ENCODE peak calls at places on chromosomes 11 and 22, in four cellular contexts. E is K562, T is GM12878, M is HepG2. P is an unnamed sample.

GRCh38 chr22:25627271-25627848 is 62.9 kb downstream of the GRK3 start:
- DNase-seq in T (no peak), M (no peak), E (no peak), P (no peak)

GRCh38 chr22:46193898-46194310 is 43.6 kb downstream of the PPARA start:
- DNase-seq in E (peak), M (no peak), T (no peak), P (no peak)

GRCh38 chr22:33853200-33854097 is 66.8 kb downstream of the LARGE1 start:
- DNase-seq in M (peak), E (no peak), T (peak), P (no peak)

GRCh38 chr11:15038963-15039362 is 34.4 kb upstream of the CALCB start:
- DNase-seq in E (no peak), M (no peak), T (no peak), P (no peak)

GRCh38 chr11:99316761-99317475 is 296.2 kb downstream of the CNTN5 start:
- DNase-seq in M (no peak), E (no peak), T (no peak), P (no peak)

GRCh38 chr11:34263462-34264186 is 94.2 kb downstream of the ABTB2 start:
- DNase-seq in T (no peak), E (no peak), M (peak), P (no peak)

GRCh38 chr22:46750530-46750800 is 12.0 kb upstream of the TBC1D22A start:
- DNase-seq in T (no peak), E (no peak), M (no peak), P (no peak)

GRCh38 chr11:8658210-8658968 is 24.1 kb downstream of the TRIM66 start:
- DNase-seq in E (no peak), M (no peak), T (no peak), P (no peak)

GRCh38 chr22:17846326-17846992 is 72.2 kb upstream of the BID start:
- DNase-seq in M (no peak), E (no peak), T (no peak), P (no peak)

GRCh38 chr11:65502852-65503603 is 4.2 kb downstream of the MALAT1 start:
- DNase-seq in T (no peak), M (no peak), E (no peak), P (no peak)

GRCh38 chr11:110131386-110132123 is 38.4 kb downstream of the ZC3H12C start:
- DNase-seq in E (no peak), T (no peak), M (no peak), P (no peak)

GRCh38 chr11:563812-564578 is 3.2 kb downstream of the RASSF7 start:
- DNase-seq in T (no peak), M (no peak), E (no peak), P (no peak)

GRCh38 chr11:65872555-65873279 is at the start of gene EFEMP2:
- DNase-seq in T (no peak), M (no peak), E (peak), P (no peak)

GRCh38 chr22:24271406-24271760 is 752 bp downstream of the SPECC1L start:
- DNase-seq in M (no peak), E (no peak), T (no peak), P (no peak)

GRCh38 chr11:61138940-61139339 is 22.3 kb downstream of the VPS37C start:
- DNase-seq in E (no peak), M (no peak), T (no peak), P (no peak)

GRCh38 chr11:17813391-17814059 is 78.9 kb downstream of the KCNC1 start:
- DNase-seq in E (no peak), M (no peak), T (no peak), P (no peak)

GRCh38 chr11:128346808-128347207 is 240.6 kb downstream of the ETS1 start:
- DNase-seq in E (no peak), T (no peak), M (no peak), P (no peak)

GRCh38 chr22:30452861-30453260 is 19.0 kb downstream of the SEC14L3 start:
- DNase-seq in M (no peak), T (no peak), E (no peak), P (no peak)

GRCh38 chr22:47187558-47187957 is 425.1 kb downstream of the TBC1D22A start:
- DNase-seq in T (no peak), M (no peak), E (no peak), P (no peak)

GRCh38 chr11:9758676-9759518 is 95.0 kb downstream of the SWAP70 start:
- DNase-seq in M (peak), T (no peak), E (peak), P (peak)

GRCh38 chr22:19664406-19664805 is 49.9 kb upstream of the SEPTIN5 start:
- DNase-seq in M (no peak), E (no peak), T (no peak), P (no peak)

GRCh38 chr11:130653838-130654601 is 205.6 kb downstream of the ADAMTS15 start:
- DNase-seq in T (no peak), M (no peak), E (no peak), P (no peak)

GRCh38 chr11:64659417-64660144 is 63.4 kb downstream of the NRXN2 start:
- DNase-seq in E (peak), T (no peak), M (peak), P (no peak)

GRCh38 chr11:7143908-7144307 is 55.1 kb downstream of the RBMXL2 start:
- DNase-seq in M (no peak), T (no peak), E (no peak), P (no peak)

GRCh38 chr22:31230871-31231621 is 18.9 kb downstream of the LIMK2 start:
- DNase-seq in E (peak), M (peak), T (no peak), P (peak)

GRCh38 chr11:33320814-33321330 is 63.7 kb downstream of the HIPK3 start:
- DNase-seq in M (no peak), T (no peak), E (peak), P (no peak)

GRCh38 chr22:45441158-45441557 is 27.7 kb downstream of the RIBC2 start:
- DNase-seq in T (no peak), M (peak), E (no peak), P (peak)

GRCh38 chr22:31179345-31179744 is 19.4 kb downstream of the RNF185 start:
- DNase-seq in M (peak), E (no peak), T (no peak), P (no peak)

GRCh38 chr11:124402326-124402922 is 3.6 kb upstream of the OR8B3 start:
- DNase-seq in T (no peak), E (peak), M (peak), P (peak)

GRCh38 chr22:41557401-41558240 is 3.2 kb upstream of the CSDC2 start:
- DNase-seq in T (no peak), E (peak), M (peak), P (no peak)

GRCh38 chr22:22878801-22879674 is 8.6 kb upstream of the IGLL5 start:
- DNase-seq in M (no peak), E (peak), T (no peak), P (no peak)

DNA sequence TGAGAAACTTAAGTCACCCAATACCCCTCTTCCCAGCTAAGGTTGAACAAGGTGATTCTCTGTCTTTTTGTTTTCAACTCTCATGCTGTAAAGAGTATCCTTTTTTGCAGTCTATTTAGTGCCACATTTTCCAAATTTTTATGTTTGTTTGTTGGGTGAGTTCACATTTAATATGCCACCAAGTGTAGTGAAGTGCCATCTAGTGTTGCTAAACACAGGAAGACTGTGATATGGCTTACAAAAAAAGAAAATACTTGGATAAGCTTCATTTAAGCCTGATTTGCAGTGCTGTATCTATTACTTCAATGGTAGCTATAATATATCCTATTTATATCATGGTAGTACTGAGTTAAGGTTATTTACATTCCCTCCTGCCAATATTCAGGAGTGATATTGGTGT is 319.2 kb upstream of the CHORDC1 start:
- DNase-seq in E (no peak), M (no peak), T (no peak), P (no peak)
- TF ChIP-seq TARDBP in E (no peak), M (no peak), T (no peak), P (no peak)

GRCh38 chr11:68007498-68008380 is 2.4 kb upstream of the ALDH3B1 start:
- DNase-seq in T (no peak), E (no peak), M (no peak), P (no peak)

GRCh38 chr11:68011046-68011943 is 1.2 kb downstream of the ALDH3B1 start:
- DNase-seq in T (no peak), E (no peak), M (no peak), P (no peak)

GRCh38 chr11:68010058-68011041 is at the start of gene ALDH3B1:
- DNase-seq in T (no peak), E (peak), M (peak), P (peak)

GRCh38 chr11:68008381-68009337 is 1.5 kb upstream of the ALDH3B1 start:
- DNase-seq in M (no peak), T (no peak), E (no peak), P (no peak)

DNA sequence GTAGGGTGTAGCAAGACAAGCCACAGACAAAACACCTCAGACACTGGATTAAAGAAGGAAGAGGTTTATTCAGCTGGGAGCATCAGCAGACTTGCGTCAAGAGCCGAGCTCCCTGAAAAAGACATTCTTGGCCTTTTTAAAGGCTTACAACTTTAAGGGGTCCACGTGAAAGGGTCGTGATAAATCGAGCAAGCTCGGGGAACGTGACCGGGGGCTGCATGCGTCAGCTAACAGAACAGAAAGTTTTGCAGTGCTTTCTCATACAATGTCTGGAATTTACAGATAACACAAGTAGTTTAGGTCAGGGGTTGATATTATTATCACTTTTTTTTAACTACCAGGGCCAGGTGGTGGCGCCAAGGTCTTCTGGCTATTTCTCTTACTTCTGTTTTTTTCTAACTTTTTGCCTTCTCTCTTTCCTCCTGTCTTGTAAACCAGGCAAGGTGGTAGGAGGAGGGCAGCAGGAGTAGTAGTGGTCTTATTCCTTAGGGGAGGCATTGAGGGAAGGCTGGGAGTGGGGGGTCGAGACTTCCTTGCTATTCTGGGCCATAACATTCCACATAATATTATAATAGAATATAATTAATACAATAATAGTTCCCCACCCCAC is 631 bp upstream of the ALDH3B1 start:
- DNase-seq in T (no peak), E (no peak), M (no peak), P (no peak)
- TF ChIP-seq SP1 in T (no peak), E (no peak), M (no peak), P (no peak)

GRCh38 chr11:117950999-117951961 is 22.1 kb upstream of the TMPRSS13 start:
- DNase-seq in M (no peak), T (no peak), E (no peak), P (no peak)
- TF ChIP-seq TARDBP in M (no peak), T (no peak), E (no peak), P (no peak)

GRCh38 chr22:49973018-49973965 is 12.7 kb downstream of the PIM3 start:
- DNase-seq in T (no peak), M (no peak), E (no peak), P (no peak)
- TF ChIP-seq SP1 in T (no peak), M (no peak), E (no peak), P (no peak)

DNA sequence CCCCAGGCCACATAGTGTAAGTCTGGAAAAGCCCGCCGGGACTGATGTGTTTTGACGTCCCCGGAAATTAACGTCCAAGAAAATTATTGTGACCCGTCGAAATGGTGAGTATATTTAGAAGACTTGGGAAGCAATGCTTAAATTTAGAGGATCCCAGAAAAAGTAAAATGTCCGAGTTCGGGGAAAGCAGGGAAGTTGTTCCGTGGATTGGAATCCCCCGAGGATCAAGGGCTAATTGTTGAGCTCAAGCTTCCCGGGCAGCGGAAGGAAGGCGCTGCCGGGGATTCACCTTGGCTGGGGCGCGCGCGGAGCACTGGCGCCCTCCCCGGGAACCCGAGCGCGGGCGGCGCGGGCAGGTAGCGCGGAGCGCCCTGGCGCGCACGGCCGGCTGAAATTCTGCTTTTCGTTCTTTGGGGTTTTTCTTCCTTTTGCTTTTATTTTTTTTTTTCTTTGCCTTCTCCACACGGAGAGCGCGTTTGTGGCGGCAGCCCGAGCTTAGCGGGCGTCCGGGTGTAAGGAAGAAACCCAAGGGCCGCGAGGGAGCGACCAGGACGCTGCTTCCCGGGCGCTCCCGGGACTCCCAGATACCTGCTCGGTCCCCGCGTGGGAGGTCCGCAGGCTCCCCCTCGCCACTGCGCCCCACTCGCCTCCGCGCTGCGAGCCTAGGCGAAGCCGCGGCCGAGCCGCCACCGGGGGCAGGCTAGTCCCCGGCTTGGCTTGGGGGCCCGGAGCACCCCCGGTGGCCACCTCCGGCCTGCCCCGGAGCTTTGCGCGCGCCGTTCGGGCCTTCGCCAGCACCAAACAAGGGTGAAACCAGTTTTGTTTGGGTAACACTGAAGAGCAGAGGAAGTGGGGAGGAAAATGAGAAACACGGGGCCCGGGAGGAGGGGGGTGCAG is 4.7 kb upstream of the IGF2 start:
- DNase-seq in M (no peak), E (no peak), T (no peak), P (no peak)
- TF ChIP-seq TARDBP in M (no peak), E (no peak), T (no peak), P (no peak)

DNA sequence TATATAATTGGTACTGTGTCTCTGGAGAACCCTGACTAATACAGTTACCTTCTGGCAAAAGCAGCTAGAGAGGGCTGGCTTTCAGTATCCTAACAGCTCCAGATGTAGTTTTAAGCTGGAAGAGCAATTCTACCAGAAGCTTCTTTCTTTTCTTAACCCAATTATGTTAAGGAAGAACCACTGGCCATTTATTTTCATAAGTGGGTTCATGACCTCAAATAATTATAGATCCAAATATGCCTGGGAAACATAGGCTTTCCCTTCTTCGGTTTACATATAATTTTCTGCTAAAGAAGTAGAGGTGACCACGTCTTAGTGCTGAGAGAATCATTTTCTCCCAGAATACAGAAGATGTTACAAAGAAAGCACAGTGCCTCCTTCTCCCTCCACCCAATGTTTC is 181.9 kb downstream of the KIF18A start:
- DNase-seq in E (no peak), M (no peak), T (no peak), P (no peak)
- TF ChIP-seq SP1 in E (no peak), M (no peak), T (no peak), P (no peak)

GRCh38 chr11:58513747-58514367 is 6.0 kb upstream of the OR5B21 start:
- DNase-seq in E (peak), T (no peak), M (peak), P (peak)
- TF ChIP-seq TARDBP in E (no peak), T (no peak), M (no peak), P (no peak)

DNA sequence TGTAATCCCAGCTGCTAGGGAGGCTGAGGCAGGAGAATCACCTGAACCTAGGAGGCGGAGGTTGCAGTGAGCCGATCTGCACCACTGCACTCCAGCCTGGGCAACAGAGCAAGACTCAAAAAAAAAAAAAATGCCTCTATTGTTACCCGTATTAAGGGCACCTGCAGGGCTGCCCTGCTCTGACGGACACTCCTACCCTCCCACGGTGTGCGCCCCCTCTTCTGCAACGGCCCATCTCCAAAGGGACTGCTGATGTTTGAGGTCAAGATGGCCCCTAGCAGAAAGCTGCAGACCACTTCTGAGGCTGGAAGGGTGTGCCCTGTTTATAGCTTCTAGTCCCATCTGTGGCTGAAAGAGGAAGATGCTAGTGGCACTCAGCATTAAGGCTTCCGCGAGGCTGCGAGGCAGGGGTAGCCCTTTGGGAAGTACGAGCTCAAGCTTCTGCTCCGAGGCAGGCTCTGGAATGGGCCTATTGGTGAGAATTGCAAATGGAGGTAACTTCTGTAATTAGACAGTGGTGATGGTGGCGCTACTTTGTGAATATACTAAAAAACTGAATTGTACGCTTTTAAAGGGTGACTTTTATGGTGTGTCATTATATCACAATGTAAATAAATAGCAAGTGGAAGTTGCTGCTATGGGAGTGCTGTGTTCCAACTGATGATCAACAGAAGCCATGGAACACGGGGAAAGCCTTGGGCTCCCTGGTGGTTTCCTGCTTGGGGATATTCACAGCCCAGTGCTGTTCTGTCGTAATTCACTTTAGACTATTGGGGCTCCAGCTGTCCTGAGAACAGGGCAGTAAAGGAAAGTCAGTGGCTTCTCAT is 24.3 kb downstream of the ARFGAP2 start:
- DNase-seq in E (no peak), M (no peak), T (no peak), P (no peak)
- TF ChIP-seq SP1 in E (no peak), M (no peak), T (no peak), P (no peak)

DNA sequence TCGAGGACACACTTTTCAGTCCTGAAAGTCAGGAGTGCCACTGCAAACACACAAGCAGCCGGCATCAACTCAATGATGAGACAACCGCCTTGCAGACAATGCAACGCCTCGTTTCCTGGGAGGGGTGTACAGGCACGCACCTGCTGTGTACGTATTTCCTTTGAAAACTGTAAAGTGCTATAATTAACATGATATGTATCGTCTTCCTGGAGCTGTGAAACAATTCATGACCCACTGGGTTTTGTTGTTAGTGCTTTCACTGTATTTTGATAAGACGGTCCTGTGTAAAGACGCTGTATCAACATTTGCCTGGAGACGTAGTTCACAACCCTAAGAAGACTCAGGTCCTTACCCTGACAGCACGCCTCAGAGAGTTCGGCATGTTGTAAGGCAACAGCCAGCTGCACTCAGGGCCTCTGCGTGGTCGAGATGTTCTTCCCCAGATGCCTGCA is 105.7 kb upstream of the ANO1 start:
- DNase-seq in E (no peak), M (no peak), T (no peak), P (no peak)
- TF ChIP-seq TARDBP in E (no peak), M (no peak), T (no peak), P (no peak)

GRCh38 chr11:133303262-133303661 is 229.0 kb downstream of the OPCML start:
- DNase-seq in T (no peak), E (no peak), M (no peak), P (no peak)

GRCh38 chr11:133302056-133302455 is 230.2 kb downstream of the OPCML start:
- DNase-seq in M (no peak), E (no peak), T (no peak), P (no peak)

GRCh38 chr11:133311230-133311629 is 221.1 kb downstream of the OPCML start:
- DNase-seq in M (no peak), T (no peak), E (no peak), P (no peak)

GRCh38 chr11:133300666-133301065 is 231.6 kb downstream of the OPCML start:
- DNase-seq in M (no peak), T (no peak), E (no peak), P (no peak)

DNA sequence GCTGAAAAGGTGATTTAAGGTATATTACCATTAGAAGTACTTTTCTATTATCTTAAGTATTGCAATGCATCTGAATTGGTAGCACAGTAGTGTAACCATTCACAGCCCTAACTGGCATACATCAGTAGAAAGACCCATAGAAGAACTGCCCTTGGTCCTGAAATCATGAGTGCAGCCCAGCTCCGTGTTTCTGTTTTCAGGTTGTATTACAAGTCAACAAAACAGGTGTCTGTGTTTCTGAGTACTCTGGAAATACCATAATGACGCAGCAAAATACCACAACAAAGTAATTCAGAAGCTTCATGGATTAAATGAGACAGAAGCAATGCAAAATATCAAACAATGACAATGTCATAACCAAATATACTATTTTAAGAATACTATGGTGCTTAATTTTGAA is 226.3 kb downstream of the OPCML start:
- DNase-seq in M (no peak), T (no peak), E (no peak), P (no peak)
- TF ChIP-seq SP1 in M (no peak), T (no peak), E (no peak), P (no peak)